ENCODE peak calls at places on chromosomes 7 and 10, in five cellular contexts. A is CD8-positive, alpha-beta memory T cell; C is effector memory CD4-positive, alpha-beta T cell; G is BE2C; J is DND-41. Y is an unnamed sample.

GRCh38 chr10:61836888-61837747 is 64.4 kb upstream of the ARID5B start:
- DNase-seq in A (no peak), C (no peak), G (no peak), J (no peak), Y (no peak)

GRCh38 chr10:78763217-78763616 is 305.5 kb upstream of the ZMIZ1 start:
- DNase-seq in A (no peak), C (no peak), G (no peak), J (no peak), Y (no peak)

GRCh38 chr7:155883491-155884224 is 71.4 kb upstream of the SHH start:
- DNase-seq in A (no peak), C (no peak), G (no peak), J (no peak), Y (no peak)

GRCh38 chr7:55569797-55570196 is 2.5 kb downstream of the VOPP1 start:
- DNase-seq in A (peak; percentile 36), C (no peak), G (no peak), J (no peak), Y (no peak)

GRCh38 chr7:102272075-102272916 is 14.4 kb upstream of the SH2B2 start:
- DNase-seq in A (peak; percentile 70), C (peak; percentile 55), G (peak; percentile 89), J (peak; percentile 71), Y (peak; percentile 65)

GRCh38 chr10:121511943-121512342 is 86.3 kb downstream of the FGFR2 start:
- DNase-seq in A (no peak), C (no peak), G (no peak), J (no peak), Y (no peak)

GRCh38 chr10:86876748-86877147 is 80.7 kb downstream of the MMRN2 start:
- DNase-seq in A (no peak), C (no peak), G (no peak), J (no peak), Y (peak; percentile 28)

GRCh38 chr7:158120313-158120712 is 467.3 kb downstream of the PTPRN2 start:
- DNase-seq in A (no peak), C (no peak), G (no peak), J (no peak), Y (no peak)

GRCh38 chr7:10082896-10083295 is 890.8 kb upstream of the PHF14 start:
- DNase-seq in A (no peak), C (no peak), G (no peak), J (no peak), Y (no peak)

GRCh38 chr10:51010977-51011376 is 63.3 kb upstream of the PRKG1 start:
- DNase-seq in A (no peak), C (no peak), G (no peak), J (peak; percentile 11), Y (no peak)

GRCh38 chr7:74043523-74043951 is 15.6 kb downstream of the ELN start:
- DNase-seq in A (no peak), C (no peak), G (peak; percentile 78), J (no peak), Y (no peak)

GRCh38 chr10:650691-651615 is 38.5 kb downstream of the DIP2C start:
- DNase-seq in A (no peak), C (no peak), G (no peak), J (no peak), Y (no peak)

GRCh38 chr7:56115852-56116538 is at the start of gene NUPR2:
- DNase-seq in A (no peak), C (no peak), G (no peak), J (no peak), Y (no peak)

GRCh38 chr7:142592664-142593063 is 156.6 kb upstream of the PRSS1 start:
- DNase-seq in A (no peak), C (no peak), G (no peak), J (no peak), Y (no peak)

GRCh38 chr10:116170815-116171250 is 102.2 kb downstream of the GFRA1 start:
- DNase-seq in A (no peak), C (no peak), G (no peak), J (no peak), Y (no peak)

GRCh38 chr10:11527700-11528255 is 83.7 kb downstream of the USP6NL start:
- DNase-seq in A (no peak), C (no peak), G (no peak), J (peak; percentile 20), Y (peak; percentile 46)

GRCh38 chr10:11527068-11527467 is 84.4 kb downstream of the USP6NL start:
- DNase-seq in A (no peak), C (no peak), G (no peak), J (no peak), Y (no peak)

GRCh38 chr10:11530806-11531205 is 80.6 kb downstream of the USP6NL start:
- DNase-seq in A (no peak), C (no peak), G (no peak), J (no peak), Y (no peak)

GRCh38 chr10:11528286-11528685 is 83.2 kb downstream of the USP6NL start:
- DNase-seq in A (no peak), C (no peak), G (no peak), J (no peak), Y (no peak)

GRCh38 chr10:11529276-11529675 is 82.2 kb downstream of the USP6NL start:
- DNase-seq in A (no peak), C (no peak), G (no peak), J (no peak), Y (no peak)
- H3K4me3 ChIP-seq in A (no peak overlapping the region), C (no peak overlapping the region), G (no peak overlapping the region), J (no peak overlapping the region), Y (no peak overlapping the region)

GRCh38 chr10:80200259-80200658 is 5.1 kb downstream of the ANXA11 start:
- DNase-seq in A (no peak), C (no peak), G (no peak), J (no peak), Y (no peak)
- H3K4me1 ChIP-seq in A (peaks cover 81% of the 10 kb centered on the region), C (peaks cover 64% of the 10 kb centered on the region), G (no peaks in the 10 kb centered on the region), J (peaks cover 22% of the 10 kb centered on the region), Y (peaks cover 94% of the 10 kb centered on the region)

DNA sequence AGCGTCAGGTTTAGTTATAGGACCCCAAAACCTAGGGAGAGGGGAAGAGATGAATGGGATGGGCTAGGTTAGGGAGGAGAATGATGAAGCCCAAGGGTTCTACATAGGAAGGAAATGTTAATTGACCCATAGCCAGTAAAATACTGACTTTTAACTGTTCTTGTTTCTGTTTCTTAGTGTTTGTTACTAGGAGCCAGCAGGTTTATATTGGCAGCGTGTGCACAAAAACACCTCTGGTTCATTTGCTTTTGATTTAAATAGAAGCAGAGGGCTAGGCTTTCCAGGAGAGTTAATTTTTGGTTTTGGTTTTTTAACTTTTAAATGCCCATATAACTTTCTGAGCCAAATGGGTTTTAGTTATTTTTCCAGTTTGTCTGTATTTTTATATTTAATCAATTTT is 8.0 kb downstream of the TAX1BP1 start:
- DNase-seq in A (no peak), C (no peak), G (no peak), J (no peak), Y (no peak)
- H3K27me3 ChIP-seq in A (no peaks in the 10 kb centered on the region), C (no peaks in the 10 kb centered on the region), G (no peaks in the 10 kb centered on the region), J (no peaks in the 10 kb centered on the region), Y (no peaks in the 10 kb centered on the region)

GRCh38 chr10:102657984-102658724 is 13.9 kb downstream of the TRIM8 start:
- DNase-seq in A (no peak), C (no peak), G (no peak), J (no peak), Y (no peak)

GRCh38 chr10:102657451-102657850 is 13.2 kb downstream of the TRIM8 start:
- DNase-seq in A (no peak), C (no peak), G (no peak), J (no peak), Y (no peak)

GRCh38 chr10:102658802-102659201 is 14.5 kb downstream of the TRIM8 start:
- DNase-seq in A (no peak), C (no peak), G (no peak), J (no peak), Y (no peak)

GRCh38 chr10:102660891-102661613 is 16.8 kb downstream of the TRIM8 start:
- DNase-seq in A (peak; percentile 41), C (peak; percentile 33), G (peak; percentile 58), J (peak; percentile 96), Y (peak; percentile 46)

DNA sequence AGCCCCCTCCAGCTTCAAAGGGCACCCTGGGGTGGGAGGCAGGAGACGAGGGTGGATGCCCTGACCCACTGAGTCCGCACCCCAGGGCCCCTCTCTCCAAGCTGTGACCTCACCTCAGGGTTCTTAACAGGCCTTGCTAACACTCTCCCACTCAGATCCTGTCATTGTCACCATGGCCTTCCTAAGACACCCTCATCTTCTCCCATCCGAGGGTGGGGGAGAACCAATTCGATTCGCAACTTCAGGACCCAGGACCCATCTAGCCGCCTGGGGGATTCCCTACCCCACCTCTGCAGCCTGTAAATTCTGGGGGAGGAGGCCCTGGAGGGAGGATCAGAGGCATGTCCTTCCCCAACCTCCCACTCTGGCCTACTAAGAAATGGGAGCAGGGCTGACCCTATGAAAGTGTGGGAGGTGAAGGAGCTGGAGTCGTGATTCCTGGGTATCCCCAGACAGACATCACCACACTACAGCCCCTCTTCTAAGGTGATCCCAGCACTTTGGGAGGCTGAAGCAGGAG is 17.4 kb downstream of the TRIM8 start:
- DNase-seq in A (no peak), C (no peak), G (no peak), J (no peak), Y (no peak)
- H3K4me3 ChIP-seq in A (peak overlapping the region; percentile 29), C (no peak overlapping the region), G (no peak overlapping the region), J (no peak overlapping the region), Y (no peak overlapping the region)

GRCh38 chr10:71265201-71265575 is 52.8 kb downstream of the UNC5B start:
- DNase-seq in A (no peak), C (no peak), G (no peak), J (no peak), Y (no peak)

GRCh38 chr10:71262027-71262426 is 49.7 kb downstream of the UNC5B start:
- DNase-seq in A (no peak), C (no peak), G (no peak), J (no peak), Y (no peak)

GRCh38 chr10:71262817-71263216 is 50.4 kb downstream of the UNC5B start:
- DNase-seq in A (no peak), C (no peak), G (no peak), J (no peak), Y (no peak)

GRCh38 chr10:71264345-71265200 is 52.2 kb downstream of the UNC5B start:
- DNase-seq in A (no peak), C (no peak), G (no peak), J (no peak), Y (no peak)

DNA sequence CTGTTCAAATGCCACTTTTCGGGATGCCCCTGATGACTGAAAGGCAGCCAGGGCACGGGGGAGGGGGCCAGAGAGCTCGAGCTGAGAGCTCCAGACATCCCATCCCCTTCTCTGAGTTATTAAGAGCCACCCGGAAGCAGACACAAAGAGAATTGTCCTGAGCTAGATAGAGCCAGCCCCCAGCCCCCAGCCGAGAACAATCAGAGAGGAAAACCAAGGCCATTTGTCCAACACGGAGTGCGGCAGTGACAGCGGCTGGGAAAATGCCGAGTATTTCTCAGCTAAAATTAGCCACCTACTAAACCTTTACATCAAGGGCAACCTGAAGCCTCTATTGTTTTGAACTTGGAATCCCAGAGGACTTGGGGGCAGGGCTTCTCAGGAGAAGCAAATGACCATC is 51.0 kb downstream of the UNC5B start:
- DNase-seq in A (no peak), C (no peak), G (peak; percentile 62), J (no peak), Y (no peak)
- H3K4me1 ChIP-seq in A (no peaks in the 10 kb centered on the region), C (no peaks in the 10 kb centered on the region), G (peaks cover 89% of the 10 kb centered on the region), J (no peaks in the 10 kb centered on the region), Y (no peaks in the 10 kb centered on the region)